ENCODE peak calls at places on chromosome 11, in four cellular contexts. P is GM23248, C is IMR-90, M is astrocyte. O is an unnamed sample. For H4K20me1 and H3K4me1, the result is how much of the 10 kb centered on the place peaks cover.

GRCh38 chr11:64088159-64089026 is 52.7 kb downstream of the FLRT1 start:
- DNase-seq in M (no peak), C (no peak), P (no peak), O (no peak)

GRCh38 chr11:96103102-96103501 is 179.2 kb upstream of the MTMR2 start:
- DNase-seq in C (peak), P (peak), M (no peak), O (no peak)

GRCh38 chr11:40328890-40329617 is 1130.4 kb downstream of the LRRC4C start:
- DNase-seq in M (peak), C (peak), P (peak), O (peak)

GRCh38 chr11:123062158-123062891 is 389 bp upstream of the HSPA8 start:
- DNase-seq in C (peak), P (peak), M (peak), O (peak)

GRCh38 chr11:102230186-102230585 is 87.1 kb upstream of the BIRC3 start:
- DNase-seq in C (no peak), M (no peak), P (no peak), O (no peak)

GRCh38 chr11:108220721-108221346 is 1.6 kb downstream of the NPAT start:
- DNase-seq in P (peak), C (no peak), M (no peak), O (no peak)

GRCh38 chr11:64810271-64810890 is at the start of gene MEN1:
- DNase-seq in M (peak), P (peak), C (peak), O (peak)

GRCh38 chr11:34209809-34210208 is 104.4 kb downstream of the NAT10 start:
- DNase-seq in C (no peak), P (peak), M (no peak), O (no peak)

GRCh38 chr11:65417702-65418430 is 4.7 kb upstream of the NEAT1 start:
- DNase-seq in C (peak), P (peak), M (no peak), O (peak)

GRCh38 chr11:65150513-65151271 is 16.4 kb upstream of the SYVN1 start:
- DNase-seq in P (peak), M (peak), C (peak), O (peak)

GRCh38 chr11:74138572-74138971 is 32.2 kb downstream of the C2CD3 start:
- DNase-seq in C (peak), M (peak), P (peak), O (peak)

GRCh38 chr11:95145430-95146063 is 55.9 kb downstream of the ENDOD1 start:
- DNase-seq in C (no peak), P (no peak), M (no peak), O (no peak)

GRCh38 chr11:91984033-91984568 is 240.5 kb upstream of the FAT3 start:
- DNase-seq in P (no peak), C (no peak), M (peak), O (peak)

GRCh38 chr11:70799386-70799785 is 401.1 kb downstream of the CTTN start:
- DNase-seq in M (peak), P (peak), C (peak), O (peak)

DNA sequence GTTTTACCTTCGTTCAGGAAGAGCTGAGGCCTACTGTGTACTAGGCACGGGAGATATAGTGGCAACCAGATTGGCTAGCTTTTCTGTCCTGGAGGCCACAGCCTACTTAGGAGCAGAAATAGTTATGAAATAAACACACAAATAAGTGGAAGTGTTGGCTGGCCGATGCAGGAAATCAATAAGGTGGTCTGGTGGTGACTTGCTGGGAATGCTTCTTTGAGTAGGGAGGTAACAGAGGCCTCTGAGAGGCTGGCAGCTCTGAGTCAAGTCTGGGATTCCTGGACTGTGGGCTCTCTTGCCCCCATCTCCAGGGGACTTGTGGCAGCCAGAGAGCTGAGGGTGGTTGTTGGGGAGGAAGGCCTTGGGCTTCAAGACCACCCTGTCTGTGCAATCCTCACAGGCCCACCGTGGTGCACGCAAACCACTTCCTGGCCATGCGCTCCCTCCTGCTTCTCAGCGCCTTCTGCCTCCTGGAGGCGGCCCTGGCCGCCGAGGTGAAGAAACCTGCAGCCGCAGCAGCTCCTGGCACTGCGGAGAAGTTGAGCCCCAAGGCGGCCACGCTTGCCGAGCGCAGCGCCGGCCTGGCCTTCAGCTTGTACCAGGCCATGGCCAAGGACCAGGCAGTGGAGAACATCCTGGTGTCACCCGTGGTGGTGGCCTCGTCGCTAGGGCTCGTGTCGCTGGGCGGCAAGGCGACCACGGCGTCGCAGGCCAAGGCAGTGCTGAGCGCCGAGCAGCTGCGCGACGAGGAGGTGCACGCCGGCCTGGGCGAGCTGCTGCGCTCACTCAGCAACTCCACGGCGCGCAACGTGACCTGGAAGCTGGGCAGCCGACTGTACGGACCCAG is 4.1 kb downstream of the SERPINH1 start:
- DNase-seq in C (no peak), P (peak), M (no peak), O (no peak)
- H3K4me3 ChIP-seq in C (no peak), P (peak), M (peak), O (peak)

GRCh38 chr11:44916797-44917196 is 33.9 kb downstream of the TP53I11 start:
- DNase-seq in M (no peak), P (no peak), C (no peak), O (no peak)

GRCh38 chr11:44914105-44914504 is 36.6 kb downstream of the TP53I11 start:
- DNase-seq in P (no peak), C (no peak), M (no peak), O (no peak)

GRCh38 chr11:44915621-44916020 is 35.1 kb downstream of the TP53I11 start:
- DNase-seq in P (no peak), C (no peak), M (no peak), O (no peak)

GRCh38 chr11:44917741-44918140 is 32.9 kb downstream of the TP53I11 start:
- DNase-seq in M (no peak), C (no peak), P (no peak), O (no peak)

DNA sequence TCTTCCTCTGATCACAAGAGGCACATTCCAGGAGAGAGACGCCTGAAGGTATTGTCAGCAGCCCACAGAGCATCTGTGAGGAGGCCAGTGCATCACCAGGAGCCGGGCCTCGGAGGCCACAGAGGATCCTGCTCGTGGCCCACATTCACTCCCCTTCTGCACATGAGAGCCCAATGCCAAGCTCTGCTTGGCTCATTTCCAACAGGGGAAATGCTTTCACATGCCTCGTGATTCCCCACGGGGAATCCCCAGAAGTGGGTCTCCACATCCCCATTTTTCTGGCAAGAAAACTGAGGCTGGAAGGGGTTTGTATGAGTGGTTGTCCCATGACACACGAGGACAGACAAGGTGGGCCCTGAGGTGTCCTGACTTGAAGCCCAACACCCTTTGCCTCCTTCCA is 34.4 kb downstream of the TP53I11 start:
- DNase-seq in C (no peak), M (no peak), P (no peak), O (no peak)
- H4K20me1 ChIP-seq in C (under half), M (under half), P (under half), O (under half)

GRCh38 chr11:119370486-119371046 is 10.9 kb downstream of the USP2 start:
- DNase-seq in P (peak), M (no peak), C (no peak), O (no peak)
- H3K4me1 ChIP-seq in P (under half), M (under half), C (under half), O (under half)

GRCh38 chr11:9530901-9531625 is 42.4 kb upstream of the WEE1 start:
- DNase-seq in M (no peak), P (no peak), C (no peak), O (no peak)

GRCh38 chr11:9529333-9529648 is 44.2 kb upstream of the WEE1 start:
- DNase-seq in P (peak), C (no peak), M (no peak), O (peak)

GRCh38 chr11:9528141-9528511 is 45.3 kb upstream of the WEE1 start:
- DNase-seq in M (no peak), P (peak), C (no peak), O (no peak)

GRCh38 chr11:9528573-9529332 is 44.7 kb upstream of the WEE1 start:
- DNase-seq in C (no peak), P (no peak), M (no peak), O (no peak)

DNA sequence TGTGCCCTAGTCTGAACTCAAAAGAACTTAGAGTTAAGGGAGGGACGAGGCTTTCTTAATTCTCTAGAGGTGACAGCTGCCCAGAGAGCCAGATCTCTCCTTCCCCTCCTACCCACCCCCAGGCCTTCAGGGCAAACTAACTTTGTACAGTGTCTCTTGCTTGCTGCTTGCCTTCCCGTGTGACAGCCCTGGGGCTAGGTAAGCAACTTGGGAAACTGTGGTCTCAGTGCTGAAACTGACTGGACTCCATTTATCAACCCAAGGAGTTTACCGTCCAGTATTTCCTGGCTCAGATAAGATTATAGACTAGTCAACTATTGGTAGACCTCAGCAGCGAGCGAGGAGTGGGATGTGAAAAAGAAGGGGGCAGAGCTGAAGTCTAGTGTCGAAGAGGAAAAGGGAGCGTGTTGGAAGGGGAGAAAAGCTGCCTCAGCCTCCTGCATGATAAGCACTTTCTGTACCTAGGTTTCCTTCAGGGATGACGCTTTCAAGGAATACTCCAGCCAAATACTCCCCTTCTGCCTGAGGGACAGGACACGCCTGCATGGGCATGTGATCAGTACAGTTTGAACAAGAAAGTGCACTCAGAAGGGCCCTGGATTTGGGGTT is 43.3 kb upstream of the WEE1 start:
- DNase-seq in C (no peak), M (no peak), P (no peak), O (no peak)
- H3K4me3 ChIP-seq in C (no peak), M (no peak), P (no peak), O (no peak)

GRCh38 chr11:2384723-2385041 is 7.6 kb downstream of the CD81 start:
- DNase-seq in P (no peak), M (no peak), C (no peak), O (no peak)

GRCh38 chr11:2385156-2386151 is 8.3 kb downstream of the CD81 start:
- DNase-seq in M (no peak), P (no peak), C (no peak), O (no peak)

GRCh38 chr11:2388431-2389024 is 11.4 kb downstream of the CD81 start:
- DNase-seq in M (no peak), P (no peak), C (no peak), O (no peak)

GRCh38 chr11:2387266-2387982 is 10.3 kb downstream of the CD81 start:
- DNase-seq in M (no peak), C (peak), P (peak), O (peak)

GRCh38 chr11:2386591-2386990 is 9.5 kb downstream of the CD81 start:
- DNase-seq in P (no peak), C (no peak), M (no peak), O (no peak)
- H4K20me1 ChIP-seq in P (under half), C (half or more), M (half or more), O (under half)

DNA sequence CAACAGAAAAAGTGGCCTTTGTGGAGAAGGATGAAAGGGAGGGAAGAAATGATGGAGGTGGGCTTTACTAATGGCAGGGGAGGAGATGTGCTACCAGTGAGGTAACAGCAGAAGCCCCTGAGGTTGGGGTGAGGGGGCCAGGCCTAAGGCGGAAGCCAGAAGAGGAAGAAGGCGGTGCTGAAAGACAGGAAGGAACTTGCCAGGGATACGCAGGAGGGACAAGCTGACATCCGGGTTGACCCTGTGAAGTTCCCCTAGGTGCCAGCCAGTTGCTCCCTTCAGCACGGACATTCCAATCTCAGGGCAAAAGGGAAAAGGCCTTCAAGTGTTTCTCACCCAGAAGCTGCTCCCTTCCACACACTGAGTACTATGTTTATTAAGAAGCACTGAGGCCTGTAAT is 2.3 kb upstream of the TIRAP start:
- DNase-seq in M (no peak), P (no peak), C (no peak), O (no peak)
- H3K4me1 ChIP-seq in M (under half), P (under half), C (under half), O (under half)

DNA sequence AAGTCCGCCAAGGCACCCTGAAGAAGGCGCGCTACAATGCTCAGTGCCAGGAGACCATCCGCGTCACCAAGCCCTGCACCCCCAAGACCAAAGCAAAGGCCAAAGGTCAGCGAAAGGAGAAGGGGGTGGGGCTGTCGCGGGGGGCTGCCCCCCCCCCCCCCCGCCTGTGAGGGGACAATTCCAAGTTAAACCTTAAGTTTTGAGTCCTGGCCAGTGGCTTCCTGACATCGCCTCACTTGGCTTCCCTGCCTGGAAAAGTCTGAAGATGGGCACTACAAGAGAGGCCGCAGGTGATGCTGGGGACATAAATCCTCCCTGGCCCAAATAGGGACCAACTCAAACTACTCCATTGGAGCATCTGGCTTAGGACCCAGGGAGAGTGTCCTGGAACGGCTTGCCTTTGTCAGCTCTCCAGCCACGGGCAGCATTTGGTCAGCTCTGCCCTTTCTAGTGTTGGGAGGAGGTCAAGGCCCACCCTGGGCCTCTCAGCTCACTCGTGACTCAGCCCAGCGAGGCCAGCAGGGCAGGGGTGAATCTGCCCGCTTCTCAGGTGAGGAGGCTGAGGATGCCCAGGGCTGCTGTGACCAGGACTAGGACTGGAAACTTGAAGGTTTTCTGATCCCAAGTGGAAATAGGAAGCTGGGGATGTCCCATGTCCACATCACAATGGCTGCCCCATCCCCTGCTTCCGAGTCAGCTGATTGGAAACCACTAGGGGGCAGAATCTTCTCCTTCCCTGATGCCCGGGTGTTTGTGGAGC is 1.4 kb downstream of the MDK start:
- DNase-seq in M (no peak), P (peak), C (peak), O (peak)
- H3K4me3 ChIP-seq in M (peak), P (no peak), C (peak), O (peak)

DNA sequence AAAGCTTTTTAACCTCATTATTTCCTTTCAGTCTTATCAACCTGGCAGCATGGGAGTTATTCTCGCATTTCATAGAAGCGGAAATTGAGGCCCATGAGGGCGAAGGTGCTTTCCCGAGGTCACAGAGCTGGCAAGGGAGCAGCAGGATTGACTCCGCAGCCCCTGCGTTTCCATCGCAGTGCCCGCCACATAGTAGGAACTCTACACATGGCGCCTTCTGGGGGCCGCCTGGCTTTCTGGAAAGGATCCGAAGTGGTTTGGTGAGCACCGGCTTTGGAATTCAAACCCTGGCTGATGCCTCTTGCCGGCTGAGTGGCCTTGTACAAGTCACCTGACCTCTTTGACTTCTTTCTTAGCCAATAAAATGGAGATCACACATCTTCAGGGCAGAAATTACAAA is 93.4 kb downstream of the CEP164 start:
- DNase-seq in C (no peak), M (no peak), P (no peak), O (peak)
- H4K20me1 ChIP-seq in C (under half), M (under half), P (under half), O (under half)

O was measured in fibroblast of lung.